ENCODE peak calls at places on chromosomes 12 and 14, in seven cellular contexts. N, M, T, W, O, Y and I are unnamed samples.
A peak's percentile ranks its signal among the peaks of the same experiment; 100 is the strongest.

GRCh38 chr14:75069811-75070145 is 337 bp downstream of the ZC2HC1C start:
- DNase-seq in N (no peak), M (no peak), T (no peak), W (no peak), O (no peak), Y (peak; percentile 32), I (no peak)

GRCh38 chr12:83250866-83251265 is 564.2 kb downstream of the TMTC2 start:
- DNase-seq in N (no peak), M (no peak), T (no peak), W (no peak), O (no peak), Y (no peak), I (no peak)

GRCh38 chr14:98786456-98786855 is 485.5 kb downstream of the BCL11B start:
- DNase-seq in N (no peak), M (no peak), T (no peak), W (no peak), O (no peak), Y (no peak), I (no peak)

GRCh38 chr14:80521456-80521855 is 310.2 kb upstream of the DIO2 start:
- DNase-seq in N (no peak), M (no peak), T (no peak), W (no peak), O (no peak), Y (no peak), I (no peak)

GRCh38 chr12:16685107-16685506 is 79.1 kb upstream of the LMO3 start:
- DNase-seq in N (no peak), M (no peak), T (no peak), W (no peak), O (no peak), Y (no peak), I (no peak)

GRCh38 chr12:71636704-71637115 is 26.9 kb downstream of the ZFC3H1 start:
- DNase-seq in N (peak; percentile 35), M (no peak), T (no peak), W (no peak), O (peak; percentile 30), Y (no peak), I (no peak)

GRCh38 chr14:76701436-76701835 is 59.8 kb upstream of the VASH1 start:
- DNase-seq in N (no peak), M (peak; percentile 36), T (no peak), W (no peak), O (no peak), Y (no peak), I (no peak)

GRCh38 chr14:99522457-99522891 is 41.3 kb downstream of the CCNK start:
- DNase-seq in N (peak; percentile 47), M (no peak), T (no peak), W (peak; percentile 38), O (no peak), Y (no peak), I (no peak)

GRCh38 chr12:111244673-111245072 is 124.2 kb downstream of the PHETA1 start:
- DNase-seq in N (no peak), M (no peak), T (no peak), W (no peak), O (no peak), Y (no peak), I (no peak)

GRCh38 chr14:23171251-23171975 is 12.0 kb downstream of the SLC7A8 start:
- DNase-seq in N (no peak), M (no peak), T (no peak), W (no peak), O (no peak), Y (no peak), I (no peak)

GRCh38 chr14:35965425-35965824 is 139.3 kb downstream of the BRMS1L start:
- DNase-seq in N (no peak), M (no peak), T (no peak), W (no peak), O (no peak), Y (no peak), I (no peak)

GRCh38 chr12:79643821-79644220 is 46.9 kb downstream of the PAWR start:
- DNase-seq in N (no peak), M (no peak), T (no peak), W (no peak), O (no peak), Y (no peak), I (no peak)

GRCh38 chr12:107475900-107476299 is 209.7 kb upstream of the PWP1 start:
- DNase-seq in N (no peak), M (no peak), T (no peak), W (no peak), O (no peak), Y (no peak), I (no peak)

GRCh38 chr12:123131291-123131831 is 19.5 kb downstream of the PITPNM2 start:
- DNase-seq in N (peak; percentile 39), M (no peak), T (no peak), W (no peak), O (no peak), Y (no peak), I (no peak)

GRCh38 chr14:51431033-51431709 is 191.1 kb downstream of the TMX1 start:
- DNase-seq in N (no peak), M (no peak), T (no peak), W (no peak), O (no peak), Y (no peak), I (no peak)

GRCh38 chr12:10873374-10873773 is 10.7 kb downstream of the PRH1 start:
- DNase-seq in N (no peak), M (no peak), T (no peak), W (no peak), O (no peak), Y (no peak), I (no peak)

GRCh38 chr12:121765573-121765972 is 27.9 kb downstream of the RHOF start:
- DNase-seq in N (peak; percentile 58), M (no peak), T (no peak), W (peak; percentile 48), O (no peak), Y (no peak), I (peak; percentile 74)

GRCh38 chr14:55645845-55646832 is 66.1 kb downstream of the KTN1 start:
- DNase-seq in N (no peak), M (no peak), T (no peak), W (no peak), O (no peak), Y (no peak), I (no peak)

GRCh38 chr12:43692064-43692463 is 66.5 kb downstream of the PUS7L start:
- DNase-seq in N (peak; percentile 51), M (no peak), T (no peak), W (no peak), O (no peak), Y (no peak), I (no peak)

GRCh38 chr12:68454855-68455254 is 122.7 kb upstream of the MDM1 start:
- DNase-seq in N (no peak), M (no peak), T (no peak), W (no peak), O (no peak), Y (no peak), I (no peak)

GRCh38 chr12:20097561-20097960 is 270.8 kb upstream of the PDE3A start:
- DNase-seq in N (peak; percentile 48), M (no peak), T (no peak), W (no peak), O (no peak), Y (no peak), I (no peak)

GRCh38 chr12:22272596-22272995 is 61.9 kb downstream of the ST8SIA1 start:
- DNase-seq in N (no peak), M (no peak), T (no peak), W (no peak), O (no peak), Y (no peak), I (no peak)

GRCh38 chr12:120091371-120092090 is 25.0 kb downstream of the RAB35 start:
- DNase-seq in N (no peak), M (no peak), T (no peak), W (no peak), O (no peak), Y (no peak), I (no peak)

GRCh38 chr14:104999361-104999760 is 13.8 kb downstream of the CLBA1 start:
- DNase-seq in N (no peak), M (no peak), T (no peak), W (no peak), O (no peak), Y (no peak), I (no peak)

GRCh38 chr14:70536830-70537229 is 2.0 kb upstream of the ADAM20 start:
- DNase-seq in N (no peak), M (no peak), T (no peak), W (no peak), O (no peak), Y (no peak), I (no peak)
- TF ChIP-seq CTCF in N (no peak), M (no peak), T (no peak), W (no peak), O (no peak), Y (no peak), I (no peak)

DNA sequence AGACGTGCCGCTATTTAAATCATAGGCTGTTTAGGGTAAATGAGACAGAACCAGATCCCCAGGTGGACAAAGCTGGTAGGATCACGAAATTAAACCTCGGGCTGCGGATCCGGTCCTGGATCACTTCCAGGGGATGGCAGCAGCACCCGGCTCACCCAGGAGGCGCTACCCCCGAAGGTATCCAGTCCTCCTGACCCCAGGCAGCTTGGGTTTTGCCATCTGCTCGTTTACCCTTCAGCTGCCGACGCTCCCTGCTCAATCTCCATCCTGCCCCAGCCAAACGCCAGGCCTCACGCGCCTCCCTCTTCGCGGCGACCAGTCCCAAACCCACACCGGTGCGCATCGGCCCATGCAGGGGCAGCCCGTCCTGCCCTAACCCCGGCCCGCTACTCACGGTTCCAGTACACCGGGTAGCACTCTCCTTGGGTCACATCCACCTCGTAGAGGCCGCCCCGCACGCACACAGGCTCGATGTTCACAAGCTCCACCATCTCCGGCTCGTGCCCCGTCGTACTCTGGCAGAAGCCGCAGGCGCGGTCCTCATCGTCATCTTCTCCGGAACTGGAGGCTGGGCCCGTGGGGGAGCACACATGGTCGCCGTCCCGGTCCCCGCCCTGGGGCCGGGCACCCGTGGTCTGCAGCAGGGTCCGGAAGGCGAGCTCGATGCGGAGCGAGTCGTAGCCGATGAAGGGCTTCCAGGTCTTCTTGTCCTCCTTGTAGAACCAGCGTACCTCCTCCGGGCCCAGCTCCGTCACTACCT is 1.1 kb downstream of the DDHD1 start:
- DNase-seq in N (peak; percentile 27), M (peak; percentile 85), T (peak; percentile 44), W (peak; percentile 53), O (no peak), Y (peak; percentile 38), I (peak; percentile 20)
- TF ChIP-seq CTCF in N (peak; percentile 11), M (peak; percentile 32), T (no peak), W (no peak), O (peak; percentile 19), Y (no peak), I (no peak)

GRCh38 chr12:114248527-114248926 is 157.4 kb downstream of the TBX5 start:
- DNase-seq in N (no peak), M (no peak), T (no peak), W (no peak), O (no peak), Y (no peak), I (no peak)

GRCh38 chr12:114240288-114240687 is 165.7 kb downstream of the TBX5 start:
- DNase-seq in N (no peak), M (no peak), T (no peak), W (no peak), O (no peak), Y (no peak), I (no peak)

GRCh38 chr12:114241973-114242434 is 163.9 kb downstream of the TBX5 start:
- DNase-seq in N (no peak), M (no peak), T (no peak), W (no peak), O (peak; percentile 43), Y (no peak), I (no peak)

GRCh38 chr12:114245555-114245954 is 160.4 kb downstream of the TBX5 start:
- DNase-seq in N (no peak), M (no peak), T (no peak), W (no peak), O (no peak), Y (no peak), I (no peak)
- TF ChIP-seq CTCF in N (no peak), M (no peak), T (no peak), W (no peak), O (no peak), Y (no peak), I (no peak)

GRCh38 chr14:92492261-92492660 is 21.3 kb upstream of the RIN3 start:
- DNase-seq in N (no peak), M (no peak), T (no peak), W (no peak), O (no peak), Y (peak; percentile 43), I (no peak)
- TF ChIP-seq CTCF in N (no peak), M (no peak), T (no peak), W (no peak), O (no peak), Y (no peak), I (no peak)